ENCODE peak calls at places on chromosomes 1 and 21, in six cellular contexts. G is H1, H is NB4, I is WTC11, D is A549, P is K562. U is an unnamed sample.

GRCh38 chr1:110430366-110430765 is 20.6 kb upstream of the PROK1 start:
- DNase-seq in I (no peak), G (no peak), H (peak), D (no peak), P (no peak), U (no peak)

GRCh38 chr1:213281610-213282316 is 230.7 kb downstream of the RPS6KC1 start:
- DNase-seq in P (no peak), I (peak), D (no peak), G (no peak), H (no peak), U (no peak)

GRCh38 chr1:93467606-93468005 is 19.7 kb downstream of the FNBP1L start:
- DNase-seq in I (no peak), H (no peak), G (no peak), P (no peak), D (no peak), U (no peak)

GRCh38 chr1:241828576-241828975 is 19.4 kb upstream of the EXO1 start:
- DNase-seq in P (no peak), H (no peak), D (no peak), I (no peak), G (no peak), U (no peak)

GRCh38 chr1:224589006-224589405 is 27.1 kb upstream of the CNIH3 start:
- DNase-seq in G (no peak), P (no peak), I (no peak), H (no peak), D (no peak), U (no peak)

GRCh38 chr1:184757891-184758290 is 3.2 kb upstream of the EDEM3 start:
- DNase-seq in D (no peak), P (no peak), G (no peak), I (no peak), H (no peak), U (no peak)

GRCh38 chr1:164575356-164575755 is 16.4 kb downstream of the PBX1 start:
- DNase-seq in G (no peak), I (no peak), D (no peak), H (no peak), P (no peak), U (no peak)

GRCh38 chr1:201251411-201251810 is 31.9 kb upstream of the PKP1 start:
- DNase-seq in G (no peak), H (no peak), P (no peak), D (no peak), I (no peak), U (no peak)

GRCh38 chr1:161330346-161330745 is 16.2 kb downstream of the SDHC start:
- DNase-seq in D (no peak), P (no peak), H (no peak), I (no peak), G (no peak), U (no peak)

GRCh38 chr1:100387209-100387608 is 34.9 kb downstream of the CDC14A start:
- DNase-seq in P (no peak), H (no peak), D (no peak), G (no peak), I (no peak), U (no peak)

GRCh38 chr1:114669562-114670082 is at the start of gene DENND2C:
- DNase-seq in P (no peak), I (peak), H (peak), D (no peak), G (no peak), U (no peak)

GRCh38 chr1:16628361-16629111 is 15.2 kb upstream of the NBPF1 start:
- DNase-seq in G (no peak), I (no peak), P (peak), H (no peak), D (no peak), U (no peak)

GRCh38 chr1:210214573-210215409 is 17.8 kb upstream of the SERTAD4 start:
- DNase-seq in H (no peak), P (no peak), I (no peak), D (no peak), G (no peak), U (no peak)

GRCh38 chr1:235307158-235308124 is 20.5 kb downstream of the ARID4B start:
- DNase-seq in H (no peak), D (no peak), I (no peak), G (no peak), P (no peak), U (no peak)

GRCh38 chr1:161531986-161532875 is 7.9 kb downstream of the HSPA6 start:
- DNase-seq in H (no peak), G (no peak), P (peak), D (no peak), I (no peak), U (peak)

GRCh38 chr1:167121375-167122120 is 27.7 kb downstream of the STYXL2 start:
- DNase-seq in H (no peak), G (no peak), I (peak), D (peak), P (no peak), U (no peak)

GRCh38 chr1:94961994-94962744 is 35.3 kb upstream of the CNN3 start:
- DNase-seq in H (no peak), G (no peak), D (no peak), P (no peak), I (no peak), U (peak)

GRCh38 chr21:41016472-41016871 is 151.5 kb upstream of the BACE2 start:
- DNase-seq in P (no peak), H (no peak), I (no peak), G (no peak), D (no peak), U (no peak)

GRCh38 chr1:44783697-44784093 is 4.3 kb downstream of the BEST4 start:
- DNase-seq in I (no peak), D (no peak), H (peak), G (no peak), P (no peak), U (no peak)

GRCh38 chr21:45410865-45411809 is 6.2 kb downstream of the COL18A1 start:
- DNase-seq in G (no peak), I (no peak), H (no peak), D (no peak), P (peak), U (no peak)

GRCh38 chr1:61641171-61641570 is 83.8 kb downstream of the TM2D1 start:
- DNase-seq in D (no peak), G (no peak), P (no peak), I (no peak), H (no peak), U (no peak)

GRCh38 chr21:28737671-28738279 is 254.9 kb downstream of the LTN1 start:
- DNase-seq in P (no peak), I (no peak), D (no peak), H (no peak), G (no peak), U (peak)

GRCh38 chr1:85121744-85122143 is 73.4 kb upstream of the MCOLN3 start:
- DNase-seq in P (no peak), G (no peak), H (no peak), D (no peak), I (no peak), U (no peak)

GRCh38 chr1:60848583-60849188 is 233.7 kb upstream of the NFIA start:
- DNase-seq in P (no peak), G (peak), H (peak), I (no peak), D (peak), U (no peak)

GRCh38 chr1:237891266-237891665 is 544 bp upstream of the ZP4 start:
- DNase-seq in P (no peak), D (no peak), I (no peak), G (no peak), H (no peak), U (no peak)

GRCh38 chr1:72412286-72412685 is 129.9 kb upstream of the NEGR1 start:
- DNase-seq in G (no peak), P (no peak), I (no peak), D (no peak), H (no peak), U (no peak)

GRCh38 chr21:33403786-33404571 is 766 bp downstream of the IFNGR2 start:
- DNase-seq in H (peak), D (no peak), P (peak), I (peak), G (no peak), U (peak)

GRCh38 chr1:52032785-52033131 is 852 bp downstream of the KTI12 start:
- DNase-seq in D (peak), P (peak), G (no peak), I (peak), H (peak), U (peak)

GRCh38 chr1:13832536-13832935 is 132.5 kb downstream of the PRDM2 start:
- DNase-seq in H (no peak), D (no peak), P (no peak), I (no peak), G (no peak), U (no peak)

GRCh38 chr1:154404984-154405761 is at the start of gene IL6R:
- DNase-seq in P (peak), H (peak), G (no peak), I (peak), D (peak), U (peak)

GRCh38 chr1:23622284-23622683 is 63.0 kb upstream of the ID3 start:
- DNase-seq in D (no peak), P (no peak), I (no peak), G (no peak), H (no peak), U (no peak)

GRCh38 chr1:65066379-65066765 is 81.6 kb upstream of the AK4 start:
- DNase-seq in I (peak), P (no peak), D (no peak), H (no peak), G (no peak), U (no peak)

GRCh38 chr1:145958734-145959133 is 917 bp upstream of the LIX1L start:
- DNase-seq in H (no peak), G (no peak), P (no peak), I (no peak), D (no peak), U (no peak)

GRCh38 chr1:23537296-23537993 is 6.4 kb upstream of the E2F2 start:
- DNase-seq in P (no peak), H (no peak), G (no peak), I (no peak), D (no peak), U (no peak)

GRCh38 chr1:5802606-5803005 is 189.6 kb downstream of the NPHP4 start:
- DNase-seq in P (no peak), G (no peak), H (no peak), D (no peak), I (no peak), U (no peak)

GRCh38 chr1:202069670-202070069 is 53.0 kb upstream of the GPR37L1 start:
- DNase-seq in I (no peak), D (no peak), P (peak), H (no peak), G (no peak), U (peak)

GRCh38 chr1:80349218-80349617 is 1342.7 kb upstream of the ADGRL4 start:
- DNase-seq in D (no peak), H (no peak), I (peak), G (peak), P (no peak), U (no peak)

GRCh38 chr1:160954158-160955104 is at the start of gene ITLN2:
- DNase-seq in H (peak), I (peak), D (peak), G (no peak), P (peak), U (peak)

GRCh38 chr1:224726783-224727182 is 110.7 kb downstream of the CNIH3 start:
- DNase-seq in I (no peak), P (no peak), D (no peak), H (peak), G (no peak), U (no peak)

GRCh38 chr1:117904485-117904884 is 24.9 kb downstream of the GDAP2 start:
- DNase-seq in P (no peak), I (no peak), G (no peak), H (no peak), D (no peak), U (no peak)
- TF ChIP-seq MAX in P (no peak), I (no peak), G (no peak), H (no peak), D (no peak), U (no peak)

DNA sequence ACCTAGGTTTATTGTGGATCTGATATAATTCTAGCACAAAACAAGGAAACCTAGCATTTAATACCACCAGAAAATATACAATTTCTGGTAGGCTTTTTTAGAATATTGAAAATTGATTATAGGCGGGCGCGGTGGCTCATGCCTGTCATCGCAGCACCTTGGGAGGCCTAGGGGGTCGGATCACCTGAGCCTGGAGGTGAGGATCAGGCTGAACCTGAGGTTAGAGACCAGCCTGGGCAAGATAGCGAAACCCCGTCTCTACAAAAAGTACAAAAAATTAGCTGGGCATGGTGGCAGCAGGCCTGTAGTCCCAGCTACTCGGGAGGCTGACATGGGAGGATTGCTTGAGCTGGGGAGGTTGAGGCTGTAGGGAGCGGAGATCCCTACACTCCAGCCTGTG is 948 bp upstream of the COP1 start:
- DNase-seq in G (no peak), P (no peak), D (no peak), H (no peak), I (no peak), U (no peak)
- TF ChIP-seq MAX in G (no peak), P (no peak), D (no peak), H (no peak), I (no peak), U (no peak)

DNA sequence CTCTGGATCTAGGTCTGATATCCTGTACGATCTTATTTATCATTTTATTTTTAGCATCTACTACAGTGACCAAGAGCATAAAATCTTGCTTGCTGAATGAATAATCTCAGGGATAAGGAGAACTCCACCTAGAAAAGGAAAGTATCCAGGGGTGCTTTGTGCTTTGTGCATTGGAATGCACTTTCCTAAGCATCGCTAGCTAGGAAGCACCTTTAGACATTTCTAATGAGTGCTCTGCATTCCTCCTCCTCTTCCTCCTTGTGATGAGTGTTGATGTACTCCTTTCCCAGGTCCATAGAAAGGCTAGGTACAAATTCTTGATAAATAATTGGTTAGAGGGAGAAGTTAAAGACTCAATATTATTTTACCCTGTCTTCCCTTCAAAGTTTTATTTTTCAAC is 31.4 kb downstream of the TCEANC2 start:
- DNase-seq in G (no peak), P (no peak), H (no peak), I (no peak), D (no peak), U (no peak)
- TF ChIP-seq MAX in G (no peak), P (no peak), H (no peak), I (no peak), D (no peak), U (no peak)

GRCh38 chr1:66760506-66760905 is 8.2 kb downstream of the DYNLT5 start:
- DNase-seq in P (no peak), I (no peak), D (no peak), G (no peak), H (no peak), U (no peak)

GRCh38 chr1:66758247-66758755 is 6.0 kb downstream of the DYNLT5 start:
- DNase-seq in D (no peak), P (peak), I (no peak), G (no peak), H (no peak), U (no peak)

GRCh38 chr1:66764994-66765578 is 12.8 kb downstream of the DYNLT5 start:
- DNase-seq in I (peak), D (peak), P (peak), G (no peak), H (peak), U (peak)

GRCh38 chr1:66757740-66758139 is 5.5 kb downstream of the DYNLT5 start:
- DNase-seq in G (no peak), I (no peak), P (no peak), D (no peak), H (no peak), U (no peak)

GRCh38 chr1:66761273-66761672 is 9.0 kb downstream of the DYNLT5 start:
- DNase-seq in I (no peak), P (no peak), H (peak), G (no peak), D (no peak), U (no peak)
- TF ChIP-seq MAX in I (no peak), P (no peak), H (no peak), G (no peak), D (no peak), U (no peak)

DNA sequence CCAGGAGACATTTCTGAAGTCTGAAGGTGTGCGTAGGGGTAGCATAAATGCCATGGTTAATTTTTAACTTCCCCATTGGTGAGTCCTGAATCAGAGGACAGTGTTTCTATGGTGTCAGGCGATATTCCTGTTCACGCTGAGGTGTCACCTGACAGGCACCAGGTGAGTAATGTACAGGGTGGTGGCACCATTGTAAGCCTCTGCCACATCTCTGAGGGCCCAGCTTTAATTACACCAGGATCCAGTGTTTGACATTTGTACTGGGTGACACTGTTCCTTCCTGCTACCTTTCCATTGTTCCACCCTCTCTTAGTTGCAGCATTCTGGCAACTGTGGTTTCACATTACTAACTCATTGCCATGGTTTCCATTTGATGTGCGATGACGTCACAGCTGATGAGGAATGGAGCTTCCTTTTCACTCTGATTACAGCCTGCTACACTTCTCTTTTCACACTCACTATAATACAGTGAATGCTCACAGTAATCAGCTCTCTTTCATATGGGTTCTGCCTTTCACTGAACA is 40.6 kb upstream of the MARK1 start:
- DNase-seq in I (no peak), G (no peak), D (peak), P (no peak), H (peak), U (no peak)
- TF ChIP-seq MAX in I (no peak), G (no peak), D (no peak), P (no peak), H (no peak), U (no peak)

DNA sequence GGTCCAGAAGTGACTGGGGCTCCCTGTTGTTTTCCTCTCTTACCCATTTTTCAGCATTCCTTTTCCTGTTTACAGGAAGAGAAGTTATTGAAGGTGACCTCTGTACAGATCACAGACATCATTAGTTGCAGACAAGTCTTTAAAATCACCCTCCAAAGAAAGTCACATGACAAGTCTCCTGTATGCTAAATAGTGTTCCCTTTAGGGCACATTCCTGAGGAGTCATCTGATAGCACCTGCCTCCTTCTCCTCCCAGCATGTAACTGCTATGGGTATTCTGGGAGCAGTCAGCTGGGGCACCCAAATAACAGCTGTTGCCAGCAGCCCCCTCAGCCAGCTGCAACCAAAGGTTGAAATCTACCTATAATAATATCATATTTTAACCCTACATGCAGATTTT is 200.6 kb downstream of the PTGER3 start:
- DNase-seq in H (no peak), P (no peak), I (no peak), D (no peak), G (no peak), U (no peak)
- TF ChIP-seq MAX in H (no peak), P (no peak), I (no peak), D (no peak), G (peak), U (no peak)

DNA sequence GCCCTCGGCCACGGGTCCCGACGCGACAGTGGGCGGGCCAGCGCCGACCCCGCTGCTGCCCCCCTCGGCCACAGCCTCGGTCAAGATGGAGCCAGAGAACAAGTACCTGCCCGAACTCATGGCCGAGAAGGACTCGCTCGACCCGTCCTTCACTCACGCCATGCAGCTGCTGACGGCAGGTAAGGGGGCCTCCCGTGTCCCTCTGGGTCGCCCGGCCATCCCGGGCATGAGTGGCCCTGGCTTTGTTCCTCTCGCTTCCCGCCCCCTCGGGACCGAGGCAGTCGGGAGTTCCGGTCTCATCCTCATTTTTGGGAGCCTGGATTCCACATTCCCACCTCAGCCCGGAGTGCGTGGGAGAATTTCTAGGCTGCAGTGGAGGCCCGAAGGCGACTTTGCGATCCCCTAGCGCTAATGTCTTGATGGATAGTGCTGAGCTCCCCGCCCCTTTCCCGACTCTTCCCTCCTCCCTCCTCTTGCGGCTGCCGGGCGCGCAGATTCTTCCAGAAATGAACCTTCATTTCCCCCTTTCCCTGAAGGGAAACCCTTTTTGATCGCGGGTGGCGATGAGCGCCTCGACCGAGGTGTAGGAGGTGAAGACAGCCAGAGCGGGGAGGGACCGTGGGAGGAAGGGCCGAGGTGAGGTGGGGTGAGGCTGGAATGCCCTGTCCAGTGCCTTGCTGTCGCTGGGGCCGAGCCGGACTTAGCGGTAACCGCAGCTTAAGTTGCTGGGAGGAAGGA is 700 bp downstream of the KHDRBS1 start:
- DNase-seq in I (peak), P (peak), D (peak), H (peak), G (no peak), U (no peak)
- TF ChIP-seq MAX in I (no peak), P (no peak), D (peak), H (peak), G (no peak), U (no peak)

U was measured in HepG2.